ENCODE peak calls at places on chromosomes 16 and 17, in ten cellular contexts. One of them, this sample, is unnamed.

GRCh38 chr17:77492446-77493237 is 351.9 kb downstream of the SEC14L1 start:
- DNase-seq in K562: no peak
- DNase-seq in adrenal gland: peak; percentile 20
- DNase-seq in left ventricle myocardium inferior: peak; percentile 16
- DNase-seq in OCI-LY7: no peak
- DNase-seq in CD8-positive, alpha-beta memory T cell: no peak
- DNase-seq in psoas muscle: peak; percentile 39
- DNase-seq in bronchial epithelial cell: no peak
- DNase-seq in H7: peak; percentile 44
- DNase-seq in neural progenitor cell: no peak
- DNase-seq in this sample: no peak

GRCh38 chr16:23608194-23608593 is 12.1 kb upstream of the NDUFAB1 start:
- DNase-seq in H7: no peak
- DNase-seq in psoas muscle: no peak
- DNase-seq in neural progenitor cell: no peak
- DNase-seq in CD8-positive, alpha-beta memory T cell: no peak
- DNase-seq in K562: no peak
- DNase-seq in left ventricle myocardium inferior: no peak
- DNase-seq in bronchial epithelial cell: peak; percentile 87
- DNase-seq in OCI-LY7: no peak
- DNase-seq in adrenal gland: no peak
- DNase-seq in this sample: no peak

GRCh38 chr17:39605492-39606433 is 2.0 kb downstream of the NEUROD2 start:
- DNase-seq in adrenal gland: no peak
- DNase-seq in H7: peak; percentile 84
- DNase-seq in psoas muscle: no peak
- DNase-seq in CD8-positive, alpha-beta memory T cell: no peak
- DNase-seq in K562: no peak
- DNase-seq in left ventricle myocardium inferior: no peak
- DNase-seq in bronchial epithelial cell: peak; percentile 18
- DNase-seq in OCI-LY7: no peak
- DNase-seq in neural progenitor cell: peak; percentile 79
- DNase-seq in this sample: no peak

GRCh38 chr16:70428178-70428998 is 10.5 kb downstream of the ST3GAL2 start:
- DNase-seq in H7: peak; percentile 76
- DNase-seq in CD8-positive, alpha-beta memory T cell: no peak
- DNase-seq in psoas muscle: peak; percentile 99
- DNase-seq in K562: peak; percentile 96
- DNase-seq in neural progenitor cell: peak; percentile 75
- DNase-seq in OCI-LY7: peak; percentile 67
- DNase-seq in bronchial epithelial cell: peak; percentile 85
- DNase-seq in left ventricle myocardium inferior: peak; percentile 97
- DNase-seq in adrenal gland: peak; percentile 99
- DNase-seq in this sample: peak; percentile 99

GRCh38 chr17:57962441-57963148 is 7.4 kb upstream of the CUEDC1 start:
- DNase-seq in OCI-LY7: no peak
- DNase-seq in H7: peak; percentile 2
- DNase-seq in K562: no peak
- DNase-seq in left ventricle myocardium inferior: no peak
- DNase-seq in bronchial epithelial cell: no peak
- DNase-seq in CD8-positive, alpha-beta memory T cell: no peak
- DNase-seq in psoas muscle: peak; percentile 1
- DNase-seq in neural progenitor cell: no peak
- DNase-seq in adrenal gland: peak; percentile 2
- DNase-seq in this sample: no peak

GRCh38 chr17:2230877-2231276 is 72.7 kb downstream of the SMG6 start:
- DNase-seq in CD8-positive, alpha-beta memory T cell: no peak
- DNase-seq in OCI-LY7: no peak
- DNase-seq in psoas muscle: no peak
- DNase-seq in left ventricle myocardium inferior: no peak
- DNase-seq in neural progenitor cell: no peak
- DNase-seq in H7: no peak
- DNase-seq in bronchial epithelial cell: peak; percentile 87
- DNase-seq in adrenal gland: no peak
- DNase-seq in K562: no peak
- DNase-seq in this sample: no peak

GRCh38 chr17:45825792-45826191 is 18.9 kb upstream of the SPPL2C start:
- DNase-seq in K562: no peak
- DNase-seq in H7: no peak
- DNase-seq in adrenal gland: no peak
- DNase-seq in CD8-positive, alpha-beta memory T cell: no peak
- DNase-seq in OCI-LY7: no peak
- DNase-seq in psoas muscle: no peak
- DNase-seq in neural progenitor cell: no peak
- DNase-seq in bronchial epithelial cell: no peak
- DNase-seq in left ventricle myocardium inferior: no peak
- DNase-seq in this sample: no peak

GRCh38 chr17:71845354-71845753 is 275.5 kb upstream of the SOX9 start:
- DNase-seq in bronchial epithelial cell: no peak
- DNase-seq in OCI-LY7: no peak
- DNase-seq in adrenal gland: no peak
- DNase-seq in CD8-positive, alpha-beta memory T cell: no peak
- DNase-seq in K562: no peak
- DNase-seq in left ventricle myocardium inferior: no peak
- DNase-seq in psoas muscle: no peak
- DNase-seq in neural progenitor cell: no peak
- DNase-seq in H7: no peak
- DNase-seq in this sample: no peak

GRCh38 chr17:44197107-44197506 is 2.6 kb downstream of the ATXN7L3 start:
- DNase-seq in CD8-positive, alpha-beta memory T cell: no peak
- DNase-seq in K562: no peak
- DNase-seq in adrenal gland: no peak
- DNase-seq in bronchial epithelial cell: no peak
- DNase-seq in psoas muscle: peak; percentile 48
- DNase-seq in neural progenitor cell: no peak
- DNase-seq in left ventricle myocardium inferior: no peak
- DNase-seq in H7: no peak
- DNase-seq in OCI-LY7: no peak
- DNase-seq in this sample: no peak
- H3K36me3 ChIP-seq in CD8-positive, alpha-beta memory T cell: peaks cover 30% of the 10 kb centered on the region
- H3K36me3 ChIP-seq in K562: peaks cover 56% of the 10 kb centered on the region
- H3K36me3 ChIP-seq in adrenal gland: no peaks in the 10 kb centered on the region
- H3K36me3 ChIP-seq in bronchial epithelial cell: peaks cover 33% of the 10 kb centered on the region
- H3K36me3 ChIP-seq in psoas muscle: peaks cover 55% of the 10 kb centered on the region
- H3K36me3 ChIP-seq in neural progenitor cell: peaks cover 4% of the 10 kb centered on the region
- H3K36me3 ChIP-seq in left ventricle myocardium inferior: peaks cover 50% of the 10 kb centered on the region
- H3K36me3 ChIP-seq in H7: peaks cover 33% of the 10 kb centered on the region
- H3K36me3 ChIP-seq in OCI-LY7: peaks cover 57% of the 10 kb centered on the region
- H3K36me3 ChIP-seq in this sample: peaks cover 4% of the 10 kb centered on the region

GRCh38 chr16:15464401-15465186 is 30.2 kb downstream of the BMERB1 start:
- DNase-seq in left ventricle myocardium inferior: no peak
- DNase-seq in K562: no peak
- DNase-seq in psoas muscle: no peak
- DNase-seq in OCI-LY7: no peak
- DNase-seq in H7: no peak
- DNase-seq in adrenal gland: no peak
- DNase-seq in bronchial epithelial cell: no peak
- DNase-seq in CD8-positive, alpha-beta memory T cell: no peak
- DNase-seq in neural progenitor cell: no peak
- DNase-seq in this sample: no peak

GRCh38 chr16:15457390-15457789 is 23.0 kb downstream of the BMERB1 start:
- DNase-seq in adrenal gland: no peak
- DNase-seq in H7: no peak
- DNase-seq in K562: no peak
- DNase-seq in CD8-positive, alpha-beta memory T cell: no peak
- DNase-seq in bronchial epithelial cell: no peak
- DNase-seq in left ventricle myocardium inferior: no peak
- DNase-seq in OCI-LY7: no peak
- DNase-seq in psoas muscle: no peak
- DNase-seq in neural progenitor cell: no peak
- DNase-seq in this sample: no peak

GRCh38 chr16:15461376-15461775 is 27.0 kb downstream of the BMERB1 start:
- DNase-seq in neural progenitor cell: no peak
- DNase-seq in adrenal gland: no peak
- DNase-seq in bronchial epithelial cell: no peak
- DNase-seq in left ventricle myocardium inferior: no peak
- DNase-seq in K562: no peak
- DNase-seq in psoas muscle: no peak
- DNase-seq in CD8-positive, alpha-beta memory T cell: no peak
- DNase-seq in OCI-LY7: no peak
- DNase-seq in H7: no peak
- DNase-seq in this sample: no peak

GRCh38 chr16:15457958-15458357 is 23.6 kb downstream of the BMERB1 start:
- DNase-seq in psoas muscle: no peak
- DNase-seq in adrenal gland: no peak
- DNase-seq in neural progenitor cell: no peak
- DNase-seq in H7: no peak
- DNase-seq in CD8-positive, alpha-beta memory T cell: no peak
- DNase-seq in OCI-LY7: no peak
- DNase-seq in K562: no peak
- DNase-seq in bronchial epithelial cell: peak; percentile 29
- DNase-seq in left ventricle myocardium inferior: no peak
- DNase-seq in this sample: no peak

DNA sequence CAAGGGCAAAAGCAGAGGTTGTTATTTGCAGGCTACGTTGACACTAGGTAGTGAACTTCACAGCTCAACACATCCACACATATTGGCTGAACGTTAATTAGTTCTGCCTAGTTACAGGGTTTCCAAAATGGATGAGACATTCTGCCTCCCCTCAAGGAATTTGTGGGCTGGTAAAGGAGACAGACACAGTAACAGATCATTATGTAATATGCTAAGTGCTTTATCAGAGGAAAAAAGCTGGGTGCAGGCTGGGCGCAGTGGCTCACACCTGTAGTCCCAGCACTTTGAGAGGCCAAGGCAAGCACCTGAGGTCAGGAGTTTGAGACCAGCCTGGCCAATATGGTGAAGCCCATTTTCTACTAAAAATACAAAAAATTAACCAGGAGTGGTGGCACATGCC is 26.2 kb downstream of the BMERB1 start:
- DNase-seq in CD8-positive, alpha-beta memory T cell: no peak
- DNase-seq in adrenal gland: no peak
- DNase-seq in bronchial epithelial cell: no peak
- DNase-seq in K562: no peak
- DNase-seq in OCI-LY7: no peak
- DNase-seq in psoas muscle: no peak
- DNase-seq in neural progenitor cell: no peak
- DNase-seq in H7: no peak
- DNase-seq in left ventricle myocardium inferior: no peak
- DNase-seq in this sample: no peak
- H3K36me3 ChIP-seq in CD8-positive, alpha-beta memory T cell: no peaks in the 10 kb centered on the region
- H3K36me3 ChIP-seq in adrenal gland: no peaks in the 10 kb centered on the region
- H3K36me3 ChIP-seq in bronchial epithelial cell: no peaks in the 10 kb centered on the region
- H3K36me3 ChIP-seq in K562: no peaks in the 10 kb centered on the region
- H3K36me3 ChIP-seq in OCI-LY7: no peaks in the 10 kb centered on the region
- H3K36me3 ChIP-seq in psoas muscle: no peaks in the 10 kb centered on the region
- H3K36me3 ChIP-seq in neural progenitor cell: no peaks in the 10 kb centered on the region
- H3K36me3 ChIP-seq in H7: no peaks in the 10 kb centered on the region
- H3K36me3 ChIP-seq in left ventricle myocardium inferior: no peaks in the 10 kb centered on the region
- H3K36me3 ChIP-seq in this sample: no peaks in the 10 kb centered on the region

GRCh38 chr17:62004388-62004787 is 60.7 kb downstream of the MED13 start:
- DNase-seq in neural progenitor cell: no peak
- DNase-seq in OCI-LY7: no peak
- DNase-seq in adrenal gland: no peak
- DNase-seq in bronchial epithelial cell: no peak
- DNase-seq in psoas muscle: no peak
- DNase-seq in left ventricle myocardium inferior: no peak
- DNase-seq in H7: no peak
- DNase-seq in CD8-positive, alpha-beta memory T cell: no peak
- DNase-seq in K562: no peak
- DNase-seq in this sample: no peak

GRCh38 chr17:62000186-62000585 is 64.9 kb downstream of the MED13 start:
- DNase-seq in psoas muscle: no peak
- DNase-seq in left ventricle myocardium inferior: no peak
- DNase-seq in adrenal gland: no peak
- DNase-seq in H7: no peak
- DNase-seq in bronchial epithelial cell: no peak
- DNase-seq in OCI-LY7: no peak
- DNase-seq in CD8-positive, alpha-beta memory T cell: no peak
- DNase-seq in neural progenitor cell: no peak
- DNase-seq in K562: no peak
- DNase-seq in this sample: no peak

GRCh38 chr17:61997649-61998048 is 67.4 kb downstream of the MED13 start:
- DNase-seq in OCI-LY7: no peak
- DNase-seq in adrenal gland: no peak
- DNase-seq in H7: no peak
- DNase-seq in K562: no peak
- DNase-seq in CD8-positive, alpha-beta memory T cell: no peak
- DNase-seq in bronchial epithelial cell: peak; percentile 30
- DNase-seq in left ventricle myocardium inferior: no peak
- DNase-seq in neural progenitor cell: no peak
- DNase-seq in psoas muscle: no peak
- DNase-seq in this sample: no peak

GRCh38 chr17:61996916-61997605 is 68.0 kb downstream of the MED13 start:
- DNase-seq in OCI-LY7: no peak
- DNase-seq in adrenal gland: no peak
- DNase-seq in CD8-positive, alpha-beta memory T cell: no peak
- DNase-seq in bronchial epithelial cell: no peak
- DNase-seq in K562: no peak
- DNase-seq in left ventricle myocardium inferior: no peak
- DNase-seq in psoas muscle: no peak
- DNase-seq in neural progenitor cell: no peak
- DNase-seq in H7: no peak
- DNase-seq in this sample: no peak

GRCh38 chr17:62001105-62001504 is 64.0 kb downstream of the MED13 start:
- DNase-seq in neural progenitor cell: no peak
- DNase-seq in OCI-LY7: no peak
- DNase-seq in psoas muscle: no peak
- DNase-seq in H7: no peak
- DNase-seq in left ventricle myocardium inferior: no peak
- DNase-seq in CD8-positive, alpha-beta memory T cell: no peak
- DNase-seq in K562: no peak
- DNase-seq in adrenal gland: no peak
- DNase-seq in bronchial epithelial cell: no peak
- DNase-seq in this sample: no peak
- H3K36me3 ChIP-seq in neural progenitor cell: peaks cover 11% of the 10 kb centered on the region
- H3K36me3 ChIP-seq in OCI-LY7: peaks cover 73% of the 10 kb centered on the region
- H3K36me3 ChIP-seq in psoas muscle: peaks cover 9% of the 10 kb centered on the region
- H3K36me3 ChIP-seq in H7: no peaks in the 10 kb centered on the region
- H3K36me3 ChIP-seq in left ventricle myocardium inferior: peaks cover 17% of the 10 kb centered on the region
- H3K36me3 ChIP-seq in CD8-positive, alpha-beta memory T cell: no peaks in the 10 kb centered on the region
- H3K36me3 ChIP-seq in K562: peaks cover 54% of the 10 kb centered on the region
- H3K36me3 ChIP-seq in adrenal gland: no peaks in the 10 kb centered on the region
- H3K36me3 ChIP-seq in bronchial epithelial cell: peaks cover 2% of the 10 kb centered on the region
- H3K36me3 ChIP-seq in this sample: no peaks in the 10 kb centered on the region

DNA sequence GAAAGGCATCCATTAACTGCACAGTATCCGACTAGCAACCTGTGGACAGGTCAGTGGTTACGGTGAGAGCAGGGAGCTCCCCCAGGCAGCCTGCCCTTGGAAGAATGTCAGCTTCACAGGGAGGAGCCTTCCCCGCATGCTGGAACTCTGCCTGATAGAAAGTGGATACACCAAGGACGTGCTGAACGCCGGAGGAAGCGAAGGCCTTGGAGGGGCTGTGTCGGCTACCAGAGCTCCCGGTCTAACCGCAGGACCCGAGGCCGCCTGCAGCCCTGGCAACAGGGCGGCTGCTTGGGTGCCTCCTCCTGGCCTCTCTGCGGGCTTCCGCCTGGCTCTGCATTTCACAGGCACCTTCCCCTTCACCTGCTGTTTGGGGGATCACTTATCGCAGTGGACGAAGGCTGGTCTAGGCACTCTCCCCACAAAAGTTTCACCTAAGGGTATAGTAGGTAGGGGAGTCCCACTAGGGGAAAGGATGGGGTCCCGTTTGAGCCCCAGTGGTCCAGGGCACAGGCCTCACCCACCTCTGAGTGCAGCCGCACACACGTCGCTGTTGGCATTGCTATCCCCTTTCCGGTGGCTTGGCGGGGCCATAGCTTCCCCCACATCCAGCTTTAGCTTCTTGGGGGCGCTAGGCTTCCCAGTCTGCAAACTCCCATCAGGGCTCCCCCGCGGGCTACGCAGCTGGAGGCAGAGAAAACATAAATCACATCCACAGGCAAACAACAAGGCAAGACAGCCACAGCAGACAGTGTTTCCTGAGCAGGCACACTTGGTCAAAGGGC is 29.8 kb downstream of the PELP1 start:
- DNase-seq in left ventricle myocardium inferior: no peak
- DNase-seq in K562: no peak
- DNase-seq in bronchial epithelial cell: no peak
- DNase-seq in OCI-LY7: no peak
- DNase-seq in H7: no peak
- DNase-seq in psoas muscle: no peak
- DNase-seq in neural progenitor cell: no peak
- DNase-seq in CD8-positive, alpha-beta memory T cell: no peak
- DNase-seq in adrenal gland: peak; percentile 80
- DNase-seq in this sample: no peak
- H3K36me3 ChIP-seq in left ventricle myocardium inferior: peaks cover 84% of the 10 kb centered on the region
- H3K36me3 ChIP-seq in K562: peaks cover 78% of the 10 kb centered on the region
- H3K36me3 ChIP-seq in bronchial epithelial cell: peaks cover 25% of the 10 kb centered on the region
- H3K36me3 ChIP-seq in OCI-LY7: peaks cover 98% of the 10 kb centered on the region
- H3K36me3 ChIP-seq in H7: peaks cover 59% of the 10 kb centered on the region
- H3K36me3 ChIP-seq in psoas muscle: peaks cover 85% of the 10 kb centered on the region
- H3K36me3 ChIP-seq in neural progenitor cell: no peaks in the 10 kb centered on the region
- H3K36me3 ChIP-seq in CD8-positive, alpha-beta memory T cell: peaks cover 30% of the 10 kb centered on the region
- H3K36me3 ChIP-seq in adrenal gland: no peaks in the 10 kb centered on the region
- H3K36me3 ChIP-seq in this sample: no peaks in the 10 kb centered on the region